ENCODE peak calls at places on chromosomes 1 and 21, in eight cellular contexts. O is psoas muscle, F is epithelial cell of proximal tubule, T is astrocyte of the spinal cord, R is upper lobe of right lung, U is epithelial cell of esophagus, W is lower lobe of right lung, J is mammary epithelial cell. Q is an unnamed sample.

GRCh38 chr1:12565094-12565965 is 52.7 kb downstream of the DHRS3 start:
- DNase-seq in O (no peak), T (no peak), R (no peak), J (no peak), U (no peak), W (no peak), F (no peak), Q (no peak)

GRCh38 chr1:154546264-154547043 is 12.0 kb downstream of the UBE2Q1 start:
- DNase-seq in T (peak), F (no peak), J (peak), W (peak), O (peak), U (peak), R (peak), Q (peak)

GRCh38 chr1:63068626-63069025 is 253.7 kb upstream of the FOXD3 start:
- DNase-seq in U (peak), W (no peak), F (no peak), T (no peak), J (peak), O (no peak), R (no peak), Q (no peak)

GRCh38 chr1:93324486-93325464 is 20.9 kb upstream of the DR1 start:
- DNase-seq in T (peak), R (no peak), O (no peak), W (no peak), J (peak), F (no peak), U (peak), Q (peak)

GRCh38 chr1:203823306-203823705 is 27.9 kb downstream of the ZBED6 start:
- DNase-seq in U (no peak), F (no peak), T (no peak), W (no peak), J (no peak), O (no peak), R (no peak), Q (no peak)

GRCh38 chr1:173048629-173049326 is 2.0 kb downstream of the TNFSF18 start:
- DNase-seq in T (peak), U (peak), J (peak), O (no peak), F (no peak), R (no peak), W (no peak), Q (no peak)

GRCh38 chr1:51583532-51583931 is 33.4 kb upstream of the OSBPL9 start:
- DNase-seq in W (peak), F (no peak), R (peak), O (peak), T (peak), J (peak), U (peak), Q (no peak)

GRCh38 chr1:213511173-213511572 is 460.1 kb downstream of the RPS6KC1 start:
- DNase-seq in T (no peak), J (no peak), O (no peak), U (no peak), F (no peak), R (no peak), W (no peak), Q (no peak)

GRCh38 chr1:70980361-70980760 is 67.3 kb downstream of the PTGER3 start:
- DNase-seq in U (no peak), J (no peak), T (no peak), O (no peak), W (no peak), F (no peak), R (no peak), Q (no peak)

GRCh38 chr1:175863291-175864050 is 120.1 kb upstream of the TNR start:
- DNase-seq in U (no peak), J (no peak), T (no peak), R (no peak), F (no peak), W (no peak), O (no peak), Q (no peak)

GRCh38 chr1:182357913-182358312 is 33.7 kb downstream of the GLUL start:
- DNase-seq in W (no peak), R (no peak), U (no peak), F (no peak), J (no peak), O (no peak), T (no peak), Q (no peak)

GRCh38 chr1:58442114-58442513 is 104.4 kb downstream of the OMA1 start:
- DNase-seq in J (no peak), T (peak), R (no peak), F (peak), O (no peak), U (no peak), W (no peak), Q (no peak)

GRCh38 chr1:227885648-227886502 is 61.9 kb downstream of the WNT9A start:
- DNase-seq in F (no peak), R (peak), W (peak), O (peak), U (peak), J (peak), T (peak), Q (peak)

GRCh38 chr1:941588-942383 is 17.3 kb downstream of the NOC2L start:
- DNase-seq in R (peak), T (peak), F (no peak), U (peak), O (peak), J (peak), W (peak), Q (no peak)

GRCh38 chr1:113040041-113040440 is 33.0 kb upstream of the LRIG2 start:
- DNase-seq in R (no peak), U (no peak), F (no peak), J (no peak), W (no peak), O (no peak), T (no peak), Q (no peak)

GRCh38 chr1:30411206-30411605 is 312.2 kb downstream of the MATN1 start:
- DNase-seq in F (no peak), J (no peak), R (peak), U (no peak), T (no peak), W (no peak), O (no peak), Q (no peak)

GRCh38 chr1:171984850-171985485 is 143.7 kb downstream of the DNM3 start:
- DNase-seq in J (no peak), F (no peak), O (no peak), T (peak), U (peak), R (no peak), W (no peak), Q (no peak)

GRCh38 chr1:201391651-201392511 is 7.2 kb downstream of the LAD1 start:
- DNase-seq in F (no peak), R (no peak), W (no peak), U (no peak), O (no peak), T (no peak), J (no peak), Q (no peak)

GRCh38 chr1:30942326-30942978 is 33.9 kb upstream of the SDC3 start:
- DNase-seq in R (no peak), T (no peak), W (no peak), U (no peak), F (no peak), O (no peak), J (no peak), Q (no peak)

GRCh38 chr1:27970401-27970800 is 10.6 kb downstream of the XKR8 start:
- DNase-seq in R (no peak), W (no peak), U (no peak), F (no peak), T (peak), O (peak), J (no peak), Q (no peak)

GRCh38 chr1:181763736-181764135 is 280.4 kb downstream of the CACNA1E start:
- DNase-seq in F (no peak), T (no peak), J (peak), U (peak), O (no peak), R (no peak), W (no peak), Q (no peak)

GRCh38 chr21:44984792-44985440 is 45.1 kb downstream of the SLX9 start:
- DNase-seq in J (no peak), U (no peak), O (peak), R (no peak), W (peak), F (no peak), T (no peak), Q (no peak)

GRCh38 chr1:82978461-82979324 is 1020.2 kb downstream of the TTLL7 start:
- DNase-seq in F (no peak), U (peak), J (peak), O (no peak), R (no peak), T (no peak), W (no peak), Q (no peak)

GRCh38 chr1:44447051-44447806 is 42.2 kb downstream of the RNF220 start:
- DNase-seq in O (no peak), R (no peak), F (no peak), U (peak), J (peak), T (no peak), W (no peak), Q (no peak)

GRCh38 chr1:54716299-54717047 is 812 bp downstream of the TTC4 start:
- DNase-seq in U (peak), F (peak), R (no peak), W (no peak), O (no peak), T (peak), J (peak), Q (no peak)

GRCh38 chr1:160085686-160086089 is 4.3 kb downstream of the KCNJ9 start:
- DNase-seq in R (peak), J (peak), O (peak), W (peak), F (no peak), U (peak), T (peak), Q (no peak)

GRCh38 chr1:164709541-164710287 is 150.7 kb downstream of the PBX1 start:
- DNase-seq in F (no peak), R (no peak), U (peak), O (no peak), T (no peak), W (no peak), J (peak), Q (no peak)

GRCh38 chr1:243421784-243422183 is 165.9 kb downstream of the SDCCAG8 start:
- DNase-seq in O (no peak), J (no peak), F (peak), R (no peak), T (peak), U (peak), W (no peak), Q (peak)

GRCh38 chr1:64175639-64176038 is 27.8 kb upstream of the UBE2U start:
- DNase-seq in U (no peak), R (no peak), F (no peak), T (no peak), J (no peak), O (no peak), W (no peak), Q (no peak)

GRCh38 chr21:16742116-16742515 is 770.7 kb upstream of the CXADR start:
- DNase-seq in F (no peak), W (no peak), J (no peak), T (peak), U (no peak), O (peak), R (no peak), Q (peak)

GRCh38 chr1:183223467-183223866 is 37.4 kb downstream of the LAMC2 start:
- DNase-seq in J (no peak), T (peak), F (peak), O (no peak), W (no peak), U (no peak), R (no peak), Q (no peak)

GRCh38 chr1:29753771-29754607 is 517.7 kb downstream of the PTPRU start:
- DNase-seq in O (no peak), W (no peak), F (no peak), T (no peak), J (no peak), R (no peak), U (no peak), Q (no peak)

GRCh38 chr1:198970919-198971318 is 332.1 kb downstream of the PTPRC start:
- DNase-seq in W (no peak), J (peak), T (peak), O (no peak), R (no peak), U (peak), F (peak), Q (peak)

GRCh38 chr1:178034676-178035075 is 59.2 kb upstream of the RASAL2 start:
- DNase-seq in O (no peak), W (no peak), J (no peak), R (no peak), F (no peak), U (no peak), T (no peak), Q (no peak)

GRCh38 chr1:178039826-178040380 is 54.0 kb upstream of the RASAL2 start:
- DNase-seq in U (no peak), F (no peak), R (no peak), T (no peak), O (no peak), W (no peak), J (no peak), Q (no peak)

GRCh38 chr1:178037510-178038253 is 56.2 kb upstream of the RASAL2 start:
- DNase-seq in W (peak), O (peak), T (peak), F (no peak), U (peak), R (peak), J (peak), Q (no peak)

GRCh38 chr1:178036090-178036489 is 57.8 kb upstream of the RASAL2 start:
- DNase-seq in W (no peak), R (no peak), T (no peak), J (no peak), F (no peak), O (no peak), U (no peak), Q (no peak)

DNA sequence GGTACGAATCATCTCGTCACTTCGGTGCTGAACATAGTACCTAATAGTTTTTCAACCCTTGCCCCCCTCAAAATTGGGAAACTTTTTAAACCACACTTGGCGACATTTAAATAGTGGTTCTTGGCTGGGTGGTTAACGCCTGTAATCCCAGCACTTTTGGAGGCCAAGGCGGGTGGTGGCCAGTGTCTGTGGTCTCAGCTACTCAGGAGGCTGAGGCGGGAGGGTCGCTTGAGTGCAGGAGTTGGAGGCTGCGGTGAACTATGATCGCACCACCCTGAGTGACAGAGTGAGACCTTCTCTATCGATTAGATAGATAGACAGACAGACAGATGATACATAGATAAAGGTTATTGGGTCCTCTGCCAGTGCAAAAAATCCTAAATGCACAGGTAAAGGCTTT is 55.5 kb upstream of the RASAL2 start:
- DNase-seq in R (no peak), U (no peak), T (no peak), F (no peak), W (peak), O (no peak), J (no peak), Q (no peak)
- H3K4me3 ChIP-seq in R (peak), U (peak), T (peak), F (peak), W (peak), O (peak), J (peak), Q (no peak)

GRCh38 chr21:35053356-35054096 is 4.4 kb upstream of the RUNX1 start:
- DNase-seq in R (no peak), W (no peak), J (no peak), T (no peak), F (no peak), O (no peak), U (no peak), Q (no peak)

GRCh38 chr21:35050348-35051286 is 1.5 kb upstream of the RUNX1 start:
- DNase-seq in W (no peak), T (no peak), U (no peak), R (no peak), J (peak), O (no peak), F (no peak), Q (peak)

GRCh38 chr21:35048706-35049617 is at the start of gene RUNX1:
- DNase-seq in R (peak), T (peak), W (peak), O (peak), J (peak), U (peak), F (no peak), Q (no peak)

GRCh38 chr21:35052786-35053185 is 3.7 kb upstream of the RUNX1 start:
- DNase-seq in U (no peak), W (no peak), T (no peak), J (no peak), R (no peak), F (no peak), O (no peak), Q (no peak)

GRCh38 chr21:35051287-35051818 is 2.3 kb upstream of the RUNX1 start:
- DNase-seq in W (peak), R (peak), J (peak), T (peak), U (peak), O (peak), F (no peak), Q (peak)
- H3K4me3 ChIP-seq in W (no peak), R (no peak), J (no peak), T (no peak), U (no peak), O (peak), F (no peak), Q (no peak)

DNA sequence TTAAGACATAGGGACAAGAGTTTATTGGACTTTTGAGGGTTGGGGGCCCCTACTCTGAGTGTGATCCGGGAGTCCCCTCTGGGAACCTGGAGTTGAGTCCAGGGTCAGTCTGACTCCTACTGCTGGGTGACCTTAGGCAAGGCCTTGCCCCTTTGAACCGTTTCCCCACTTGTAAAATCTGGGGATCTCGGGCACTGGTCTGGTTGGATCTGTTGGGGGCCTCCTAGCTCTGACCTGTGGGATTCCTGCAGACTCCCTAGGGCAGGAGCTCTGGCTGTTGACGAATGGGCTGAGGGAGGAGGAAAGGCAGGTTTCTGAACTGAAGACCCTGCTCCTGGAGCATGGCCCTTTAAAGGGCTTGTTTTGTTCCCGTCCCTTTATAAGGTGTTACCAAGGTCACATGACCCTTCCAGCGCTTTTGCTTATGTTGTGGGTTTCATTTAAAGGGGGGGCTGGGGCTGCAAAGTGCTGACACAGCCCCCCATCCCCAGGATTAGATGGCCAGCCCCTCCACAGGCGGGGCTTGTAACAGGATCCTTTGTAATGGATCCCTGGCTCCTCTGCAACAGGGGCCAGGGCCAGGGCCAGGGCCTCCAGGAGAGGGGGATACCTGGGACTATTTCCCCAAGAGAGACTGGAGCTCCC is 50.7 kb downstream of the YARS1 start:
- DNase-seq in J (no peak), R (peak), O (no peak), U (no peak), F (no peak), W (peak), T (no peak), Q (no peak)
- H3K4me3 ChIP-seq in J (no peak), R (no peak), O (no peak), U (no peak), F (no peak), W (no peak), T (no peak), Q (peak)

GRCh38 chr1:231610392-231610791 is 16.2 kb upstream of the DISC1 start:
- DNase-seq in R (no peak), T (no peak), F (no peak), J (no peak), W (no peak), U (no peak), O (no peak), Q (no peak)

GRCh38 chr1:231611111-231611510 is 15.5 kb upstream of the DISC1 start:
- DNase-seq in J (no peak), R (no peak), F (no peak), T (no peak), U (no peak), O (no peak), W (no peak), Q (no peak)

GRCh38 chr1:231613419-231614349 is 12.9 kb upstream of the DISC1 start:
- DNase-seq in T (no peak), F (no peak), R (no peak), O (no peak), W (no peak), U (peak), J (no peak), Q (no peak)

GRCh38 chr1:231611851-231612250 is 14.7 kb upstream of the DISC1 start:
- DNase-seq in J (no peak), R (no peak), U (peak), F (no peak), W (no peak), T (no peak), O (no peak), Q (no peak)

DNA sequence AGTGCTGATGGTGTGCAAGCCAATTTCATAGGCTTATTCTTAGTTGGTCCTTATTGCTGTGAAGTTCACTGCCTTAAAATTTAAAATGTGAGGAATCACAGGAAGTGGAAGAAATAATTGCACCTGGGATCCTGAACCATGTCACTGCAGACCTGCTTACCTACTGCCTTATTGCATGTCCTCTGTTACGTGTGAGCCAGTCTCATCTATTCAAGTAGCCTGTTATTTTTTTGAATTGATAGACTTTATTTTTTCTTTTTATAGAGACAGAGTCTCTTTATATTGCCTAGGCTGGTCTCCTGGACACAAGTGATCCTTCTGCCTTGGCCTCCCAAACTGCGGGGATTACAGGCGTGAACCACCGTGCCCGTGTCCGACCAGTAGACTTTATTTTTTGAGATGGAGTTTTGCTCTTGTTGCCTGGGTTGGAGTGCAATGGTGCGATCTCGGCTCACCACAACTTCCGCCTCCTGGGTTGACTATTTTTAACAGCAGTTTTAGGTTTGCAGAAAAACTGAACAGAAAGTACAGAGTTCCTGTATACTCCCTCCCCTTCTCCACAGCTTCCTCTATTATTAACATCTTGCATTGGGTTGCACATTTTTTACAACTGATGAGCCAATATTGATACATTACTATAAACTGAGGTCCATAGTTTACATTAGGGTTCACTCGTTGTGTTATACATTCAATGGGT is 14.0 kb upstream of the DISC1 start:
- DNase-seq in W (peak), U (no peak), J (no peak), R (peak), T (no peak), F (no peak), O (no peak), Q (no peak)
- H3K4me3 ChIP-seq in W (no peak), U (no peak), J (no peak), R (no peak), T (no peak), F (no peak), O (no peak), Q (no peak)

DNA sequence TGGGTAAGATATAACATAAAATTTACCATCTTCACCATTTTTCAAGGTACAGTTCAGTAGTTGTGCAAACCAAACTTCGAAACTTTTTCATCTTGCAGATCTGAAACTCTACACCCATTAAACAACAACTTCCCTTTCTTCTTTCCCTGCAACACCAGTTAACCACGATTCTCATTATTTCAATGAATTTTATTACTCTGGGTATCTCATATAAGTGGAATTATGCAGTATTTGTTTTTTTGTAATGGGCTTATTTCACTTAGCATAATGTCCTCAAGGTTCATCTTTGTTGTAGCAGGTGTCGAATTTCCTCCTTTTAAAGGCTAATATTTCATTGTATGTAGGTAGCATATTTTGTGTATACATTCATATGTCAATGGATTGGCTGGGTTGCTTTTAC is 146.1 kb downstream of the SPATA46 start:
- DNase-seq in W (no peak), O (no peak), U (no peak), J (no peak), F (no peak), T (no peak), R (no peak), Q (no peak)
- H3K4me3 ChIP-seq in W (no peak), O (no peak), U (no peak), J (no peak), F (no peak), T (no peak), R (no peak), Q (no peak)

Q was measured in LNCaP clone FGC.